ENCODE peak calls at places on chromosomes 13 and 19, in five cellular contexts. X is activated naive CD8-positive, alpha-beta T cell treated with anti-CD3 and anti-CD28 coated beads for 36 hours; Z is tibial nerve; O is spleen; W is A673. B is an unnamed sample.

GRCh38 chr19:54188224-54188871 is 1.0 kb downstream of the MBOAT7 start:
- DNase-seq in O (peak), X (peak), Z (no peak), W (no peak), B (no peak)

GRCh38 chr13:41361501-41361900 is 50.4 kb downstream of the NAA16 start:
- DNase-seq in W (no peak), X (no peak), O (no peak), Z (no peak), B (no peak)

GRCh38 chr13:92224052-92224821 is 825.8 kb downstream of the GPC5 start:
- DNase-seq in W (no peak), O (no peak), Z (no peak), X (no peak), B (no peak)

GRCh38 chr13:34369925-34370324 is 552.0 kb downstream of the RFC3 start:
- DNase-seq in X (no peak), W (no peak), Z (no peak), O (no peak), B (no peak)

GRCh38 chr13:26468203-26468602 is 89.3 kb upstream of the WASF3 start:
- DNase-seq in X (no peak), W (no peak), O (no peak), Z (no peak), B (no peak)

GRCh38 chr19:18700501-18701249 is 17.2 kb downstream of the CRTC1 start:
- DNase-seq in Z (peak), W (peak), X (peak), O (peak), B (peak)

GRCh38 chr19:49497047-49497789 is 984 bp downstream of the RPS11 start:
- DNase-seq in Z (peak), O (peak), X (peak), W (peak), B (no peak)

GRCh38 chr19:45187421-45188100 is 9.0 kb downstream of the BLOC1S3 start:
- DNase-seq in X (no peak), O (no peak), W (peak), Z (no peak), B (peak)

GRCh38 chr13:98083507-98083906 is 59.4 kb upstream of the FARP1 start:
- DNase-seq in W (peak), Z (no peak), X (no peak), O (no peak), B (no peak)

GRCh38 chr19:46946611-46947238 is 72.9 kb upstream of the NPAS1 start:
- DNase-seq in X (no peak), Z (no peak), O (no peak), W (no peak), B (no peak)

GRCh38 chr19:29216021-29216420 is 3.1 kb upstream of the UQCRFS1 start:
- DNase-seq in O (no peak), W (no peak), X (no peak), Z (no peak), B (no peak)

B was measured in GM18507.